ENCODE peak calls at places on chromosomes 13 and 19, in four cellular contexts. One of them, this sample, is unnamed.

GRCh38 chr19:19137556-19138109 is 645 bp downstream of the TMEM161A start:
- DNase-seq in stomach: no peak
- DNase-seq in H54: no peak
- DNase-seq in uterus: no peak
- DNase-seq in this sample: no peak

GRCh38 chr13:79782541-79783216 is 301.7 kb downstream of the NDFIP2 start:
- DNase-seq in H54: no peak
- DNase-seq in stomach: peak; percentile 46
- DNase-seq in uterus: no peak
- DNase-seq in this sample: no peak

GRCh38 chr13:76053181-76053580 is 417.1 kb downstream of the LMO7 start:
- DNase-seq in uterus: no peak
- DNase-seq in stomach: no peak
- DNase-seq in H54: no peak
- DNase-seq in this sample: no peak

GRCh38 chr13:59906413-59907027 is 257.2 kb downstream of the DIAPH3 start:
- DNase-seq in H54: no peak
- DNase-seq in uterus: no peak
- DNase-seq in stomach: no peak
- DNase-seq in this sample: no peak

GRCh38 chr13:100646030-100646673 is 28.4 kb downstream of the TMTC4 start:
- DNase-seq in uterus: no peak
- DNase-seq in H54: peak; percentile 41
- DNase-seq in stomach: peak; percentile 36
- DNase-seq in this sample: no peak

GRCh38 chr13:73851104-73851503 is 283.1 kb downstream of the KLF12 start:
- DNase-seq in uterus: no peak
- DNase-seq in stomach: no peak
- DNase-seq in H54: no peak
- DNase-seq in this sample: no peak

GRCh38 chr13:86000546-86000945 is 201.3 kb upstream of the SLITRK6 start:
- DNase-seq in stomach: no peak
- DNase-seq in H54: no peak
- DNase-seq in uterus: no peak
- DNase-seq in this sample: no peak

GRCh38 chr13:94154362-94154761 is 325.1 kb downstream of the DCT start:
- DNase-seq in H54: peak; percentile 4
- DNase-seq in stomach: peak; percentile 40
- DNase-seq in uterus: no peak
- DNase-seq in this sample: no peak

GRCh38 chr13:24215007-24215633 is 54.6 kb downstream of the SPATA13 start:
- DNase-seq in stomach: no peak
- DNase-seq in H54: no peak
- DNase-seq in uterus: no peak
- DNase-seq in this sample: no peak

GRCh38 chr13:33640832-33641231 is 177.1 kb upstream of the RFC3 start:
- DNase-seq in H54: no peak
- DNase-seq in uterus: no peak
- DNase-seq in stomach: no peak
- DNase-seq in this sample: no peak

GRCh38 chr19:17394891-17395415 is 957 bp upstream of the CCDC194 start:
- DNase-seq in uterus: no peak
- DNase-seq in stomach: peak; percentile 58
- DNase-seq in H54: peak; percentile 67
- DNase-seq in this sample: no peak

GRCh38 chr13:89951341-89951740 is 1396.1 kb upstream of the MIR17HG start:
- DNase-seq in H54: no peak
- DNase-seq in stomach: no peak
- DNase-seq in uterus: no peak
- DNase-seq in this sample: no peak

GRCh38 chr19:2426661-2427322 is 594 bp downstream of the TIMM13 start:
- DNase-seq in stomach: peak; percentile 41
- DNase-seq in uterus: no peak
- DNase-seq in H54: peak; percentile 82
- DNase-seq in this sample: peak; percentile 79

GRCh38 chr13:34076943-34077703 is 259.2 kb downstream of the RFC3 start:
- DNase-seq in stomach: no peak
- DNase-seq in H54: no peak
- DNase-seq in uterus: no peak
- DNase-seq in this sample: no peak

GRCh38 chr19:47658431-47659383 is 49.8 kb downstream of the BICRA start:
- DNase-seq in uterus: no peak
- DNase-seq in H54: no peak
- DNase-seq in stomach: peak; percentile 39
- DNase-seq in this sample: no peak

GRCh38 chr13:79056706-79057105 is 349.3 kb downstream of the RBM26 start:
- DNase-seq in H54: no peak
- DNase-seq in uterus: no peak
- DNase-seq in stomach: no peak
- DNase-seq in this sample: no peak

GRCh38 chr13:69565334-69565733 is 542.3 kb upstream of the ATXN8OS start:
- DNase-seq in H54: peak; percentile 20
- DNase-seq in uterus: no peak
- DNase-seq in stomach: no peak
- DNase-seq in this sample: no peak

GRCh38 chr13:76735641-76736040 is 150.6 kb downstream of the KCTD12 start:
- DNase-seq in H54: no peak
- DNase-seq in stomach: no peak
- DNase-seq in uterus: no peak
- DNase-seq in this sample: no peak

GRCh38 chr13:110382229-110382628 is 75.1 kb downstream of the COL4A2 start:
- DNase-seq in stomach: no peak
- DNase-seq in H54: peak; percentile 76
- DNase-seq in uterus: no peak
- DNase-seq in this sample: no peak
- TF ChIP-seq POLR2A in stomach: no peak
- TF ChIP-seq POLR2A in H54: no peak
- TF ChIP-seq POLR2A in uterus: no peak
- TF ChIP-seq POLR2A in this sample: no peak

GRCh38 chr19:38190793-38191192 is 33.2 kb downstream of the DPF1 start:
- DNase-seq in stomach: no peak
- DNase-seq in H54: no peak
- DNase-seq in uterus: no peak
- DNase-seq in this sample: no peak
- TF ChIP-seq POLR2A in stomach: no peak
- TF ChIP-seq POLR2A in H54: no peak
- TF ChIP-seq POLR2A in uterus: no peak
- TF ChIP-seq POLR2A in this sample: no peak

GRCh38 chr13:46551410-46552301 is 1.3 kb upstream of the LRCH1 start:
- DNase-seq in H54: no peak
- DNase-seq in uterus: peak; percentile 87
- DNase-seq in stomach: peak; percentile 87
- DNase-seq in this sample: peak; percentile 90

GRCh38 chr13:46553886-46554855 is 1.2 kb downstream of the LRCH1 start:
- DNase-seq in uterus: peak; percentile 67
- DNase-seq in H54: peak; percentile 41
- DNase-seq in stomach: peak; percentile 71
- DNase-seq in this sample: peak; percentile 86

GRCh38 chr13:46552302-46552680 is 679 bp upstream of the LRCH1 start:
- DNase-seq in stomach: peak; percentile 34
- DNase-seq in H54: no peak
- DNase-seq in uterus: peak; percentile 31
- DNase-seq in this sample: no peak

GRCh38 chr13:46553521-46553885 is 533 bp downstream of the LRCH1 start:
- DNase-seq in uterus: peak; percentile 40
- DNase-seq in stomach: no peak
- DNase-seq in H54: no peak
- DNase-seq in this sample: peak; percentile 76

DNA sequence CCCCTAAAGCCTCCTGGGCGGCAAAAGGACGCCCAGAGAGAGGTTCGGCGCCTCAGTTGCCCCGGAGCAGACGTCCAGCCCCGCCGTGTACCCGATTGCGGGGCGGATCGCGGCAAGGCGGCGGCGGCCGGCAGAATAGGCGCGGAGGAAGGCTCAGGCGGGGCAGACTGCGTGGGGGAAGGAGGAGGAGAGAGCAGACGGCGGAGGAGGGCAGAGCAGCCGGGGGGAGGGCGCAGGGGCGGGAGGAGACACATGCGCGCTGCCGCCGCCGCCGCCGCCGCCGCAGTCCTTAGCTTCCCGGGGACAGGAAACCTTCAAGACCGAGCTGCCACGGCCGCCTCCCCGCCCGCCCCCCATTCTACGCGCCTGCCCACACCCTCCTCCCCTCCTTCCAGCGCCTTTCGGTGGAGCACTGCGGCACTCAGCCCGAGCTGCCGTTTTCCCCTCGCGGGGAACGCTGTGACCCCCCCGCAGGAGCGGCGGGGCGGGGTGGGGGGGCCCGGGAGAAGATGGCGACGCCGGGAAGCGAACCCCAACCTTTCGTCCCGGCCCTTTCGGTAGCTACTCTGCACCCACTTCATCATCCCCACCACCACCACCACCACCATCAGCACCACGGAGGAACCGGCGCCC is at the start of gene LRCH1:
- DNase-seq in H54: peak; percentile 58
- DNase-seq in uterus: peak; percentile 92
- DNase-seq in stomach: peak; percentile 90
- DNase-seq in this sample: peak; percentile 95
- TF ChIP-seq POLR2A in H54: peak; percentile 38
- TF ChIP-seq POLR2A in uterus: no peak
- TF ChIP-seq POLR2A in stomach: no peak
- TF ChIP-seq POLR2A in this sample: no peak

GRCh38 chr13:22214184-22214583 is 543.3 kb downstream of the FGF9 start:
- DNase-seq in uterus: no peak
- DNase-seq in H54: no peak
- DNase-seq in stomach: no peak
- DNase-seq in this sample: no peak
- TF ChIP-seq POLR2A in uterus: no peak
- TF ChIP-seq POLR2A in H54: no peak
- TF ChIP-seq POLR2A in stomach: no peak
- TF ChIP-seq POLR2A in this sample: no peak

GRCh38 chr19:30883071-30883470 is 466.2 kb downstream of the TSHZ3 start:
- DNase-seq in uterus: no peak
- DNase-seq in H54: no peak
- DNase-seq in stomach: no peak
- DNase-seq in this sample: no peak
- TF ChIP-seq POLR2A in uterus: no peak
- TF ChIP-seq POLR2A in H54: no peak
- TF ChIP-seq POLR2A in stomach: no peak
- TF ChIP-seq POLR2A in this sample: no peak

DNA sequence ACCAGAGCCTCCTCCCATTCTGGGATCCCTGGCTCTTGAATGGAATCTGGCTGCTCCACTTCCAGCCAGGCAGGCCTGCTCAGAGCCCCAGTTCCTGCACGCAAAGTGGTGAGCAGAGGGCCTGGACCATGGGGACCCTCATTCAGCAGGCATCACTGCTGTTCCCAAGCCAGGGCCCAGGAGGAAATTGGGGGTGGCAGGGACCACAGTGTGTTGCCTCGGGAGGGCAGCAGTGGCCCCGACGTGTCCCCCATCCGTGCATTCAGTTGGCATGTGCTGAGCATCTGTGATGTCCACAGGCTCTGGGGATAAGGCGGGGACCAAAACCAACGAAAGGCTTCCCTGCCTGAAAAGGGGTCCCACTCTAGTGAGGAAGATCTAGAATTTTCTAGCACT is 11.2 kb downstream of the CCDC97 start:
- DNase-seq in stomach: no peak
- DNase-seq in H54: no peak
- DNase-seq in uterus: no peak
- DNase-seq in this sample: no peak
- TF ChIP-seq POLR2A in stomach: no peak
- TF ChIP-seq POLR2A in H54: no peak
- TF ChIP-seq POLR2A in uterus: no peak
- TF ChIP-seq POLR2A in this sample: no peak

GRCh38 chr19:3721131-3721899 is 13.1 kb downstream of the TJP3 start:
- DNase-seq in stomach: peak; percentile 98
- DNase-seq in uterus: peak; percentile 56
- DNase-seq in H54: peak; percentile 83
- DNase-seq in this sample: peak; percentile 82
- TF ChIP-seq POLR2A in stomach: no peak
- TF ChIP-seq POLR2A in uterus: peak; percentile 67
- TF ChIP-seq POLR2A in H54: no peak
- TF ChIP-seq POLR2A in this sample: no peak

DNA sequence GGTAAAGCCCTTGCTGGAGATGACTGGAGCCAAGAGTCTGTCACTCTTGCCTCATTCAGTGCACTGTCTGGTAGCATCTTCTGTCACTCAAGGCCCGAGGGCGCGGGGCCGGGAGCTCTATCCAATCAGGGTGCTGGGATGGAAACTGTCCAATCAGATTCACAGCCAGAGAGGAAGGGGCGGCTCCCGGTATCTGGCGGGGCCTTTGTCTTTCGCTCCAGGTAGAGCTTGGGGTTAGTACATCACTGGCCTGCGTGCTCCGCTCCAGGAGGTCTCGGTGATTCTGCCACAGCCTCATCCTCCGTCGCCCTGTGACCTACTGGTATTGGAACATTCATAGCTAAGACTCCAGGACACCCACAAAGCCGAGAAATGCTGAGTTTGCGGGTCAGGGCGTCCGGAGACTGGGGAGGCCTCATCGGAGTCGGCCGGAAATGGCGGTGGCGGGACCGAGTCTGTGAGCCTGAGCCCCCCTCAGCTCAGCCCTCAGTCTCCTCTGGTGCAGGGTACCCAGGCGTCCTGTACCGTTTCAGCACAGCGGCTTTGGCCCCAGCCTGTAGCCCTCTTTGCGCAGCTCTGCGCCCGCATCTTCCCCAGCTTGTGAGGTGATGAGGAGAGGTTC is 20.6 kb upstream of the ZNF430 start:
- DNase-seq in uterus: peak; percentile 81
- DNase-seq in H54: no peak
- DNase-seq in stomach: peak; percentile 53
- DNase-seq in this sample: peak; percentile 91
- TF ChIP-seq POLR2A in uterus: no peak
- TF ChIP-seq POLR2A in H54: no peak
- TF ChIP-seq POLR2A in stomach: no peak
- TF ChIP-seq POLR2A in this sample: no peak

This sample was measured in sigmoid colon.